ENCODE peak calls at places on chromosomes 4 and X, in four cellular contexts. H, M, J and I are unnamed samples.

GRCh38 chr4:89839558-89839957 is 2.6 kb upstream of the SNCA start:
- DNase-seq in H (no peak), M (no peak), J (no peak), I (no peak)

GRCh38 chrX:109839694-109840358 is 106.8 kb upstream of the ACSL4 start:
- DNase-seq in M (no peak), H (peak), J (no peak), I (peak)

GRCh38 chr4:7377223-7377865 is 57.4 kb downstream of the PSAPL1 start:
- DNase-seq in H (no peak), J (peak), M (no peak), I (no peak)

GRCh38 chrX:132022115-132022862 is 813 bp upstream of the STK26 start:
- DNase-seq in J (peak), H (peak), M (no peak), I (peak)

GRCh38 chr4:169492436-169493163 is 119.8 kb downstream of the NEK1 start:
- DNase-seq in J (peak), H (peak), M (peak), I (peak)

GRCh38 chrX:19372170-19373033 is 28.7 kb downstream of the PDHA1 start:
- DNase-seq in M (no peak), J (peak), H (peak), I (peak)

GRCh38 chrX:138709886-138710285 is 1.6 kb downstream of the FGF13 start:
- DNase-seq in J (no peak), M (no peak), H (no peak), I (peak)

GRCh38 chrX:39613508-39613921 is 484.2 kb downstream of the BCOR start:
- DNase-seq in H (no peak), J (peak), M (no peak), I (peak)

GRCh38 chrX:17546356-17546755 is 171.4 kb downstream of the NHS start:
- DNase-seq in H (no peak), M (no peak), J (no peak), I (no peak)

GRCh38 chr4:122830392-122831095 is 3.9 kb downstream of the FGF2 start:
- DNase-seq in H (no peak), M (no peak), J (no peak), I (no peak)

GRCh38 chr4:6855692-6856297 is 53.8 kb upstream of the TBC1D14 start:
- DNase-seq in M (peak), J (no peak), H (peak), I (no peak)

GRCh38 chrX:51894697-51895336 is 1.4 kb downstream of the MAGED1 start:
- DNase-seq in H (no peak), J (peak), M (no peak), I (peak)

GRCh38 chr4:10097906-10098769 is 18.5 kb downstream of the WDR1 start:
- DNase-seq in J (no peak), M (no peak), H (no peak), I (no peak)

GRCh38 chrX:11509786-11510185 is 155.9 kb downstream of the ARHGAP6 start:
- DNase-seq in H (no peak), M (no peak), J (no peak), I (no peak)

GRCh38 chr4:81896936-81897335 is 425.2 kb upstream of the RASGEF1B start:
- DNase-seq in H (no peak), M (no peak), J (no peak), I (no peak)

GRCh38 chr4:116357758-116358157 is 727.6 kb downstream of the TRAM1L1 start:
- DNase-seq in H (no peak), M (no peak), J (no peak), I (no peak)

GRCh38 chr4:75895744-75896314 is 6.4 kb downstream of the PPEF2 start:
- DNase-seq in M (no peak), J (peak), H (peak), I (no peak)

GRCh38 chr4:15682340-15682725 is 706 bp downstream of the FAM200B start:
- DNase-seq in H (no peak), J (no peak), M (no peak), I (no peak)

DNA sequence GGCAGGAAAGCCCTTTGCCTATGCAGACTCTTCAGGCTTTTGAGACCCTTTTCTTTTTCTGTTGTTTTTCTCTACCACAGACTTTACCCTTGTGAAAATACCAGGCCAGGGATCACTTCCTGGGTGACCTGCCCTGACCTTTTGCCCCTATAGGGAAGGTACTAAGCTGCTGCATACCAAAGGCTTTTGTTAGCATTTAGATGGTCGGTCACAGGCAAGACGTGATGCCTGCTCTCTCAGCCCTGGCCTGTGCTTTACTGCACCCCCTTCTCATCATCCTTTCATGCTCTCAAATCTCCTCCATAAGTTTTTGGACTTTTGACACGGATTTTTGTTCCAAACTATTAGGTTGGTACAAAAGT is 98.2 kb downstream of the ARHGAP10 start:
- DNase-seq in H (no peak), M (no peak), J (no peak), I (no peak)
- TF ChIP-seq USF1 in H (no peak), M (no peak), J (no peak), I (no peak)

GRCh38 chr4:184355111-184355604 is 119.2 kb downstream of the IRF2 start:
- DNase-seq in J (peak), M (peak), H (peak), I (no peak)
- TF ChIP-seq USF1 in J (no peak), M (no peak), H (no peak), I (no peak)

GRCh38 chrX:124736553-124737240 is 390.3 kb downstream of the SH2D1A start:
- DNase-seq in H (no peak), M (no peak), J (no peak), I (peak)
- TF ChIP-seq USF1 in H (no peak), M (no peak), J (no peak), I (no peak)

DNA sequence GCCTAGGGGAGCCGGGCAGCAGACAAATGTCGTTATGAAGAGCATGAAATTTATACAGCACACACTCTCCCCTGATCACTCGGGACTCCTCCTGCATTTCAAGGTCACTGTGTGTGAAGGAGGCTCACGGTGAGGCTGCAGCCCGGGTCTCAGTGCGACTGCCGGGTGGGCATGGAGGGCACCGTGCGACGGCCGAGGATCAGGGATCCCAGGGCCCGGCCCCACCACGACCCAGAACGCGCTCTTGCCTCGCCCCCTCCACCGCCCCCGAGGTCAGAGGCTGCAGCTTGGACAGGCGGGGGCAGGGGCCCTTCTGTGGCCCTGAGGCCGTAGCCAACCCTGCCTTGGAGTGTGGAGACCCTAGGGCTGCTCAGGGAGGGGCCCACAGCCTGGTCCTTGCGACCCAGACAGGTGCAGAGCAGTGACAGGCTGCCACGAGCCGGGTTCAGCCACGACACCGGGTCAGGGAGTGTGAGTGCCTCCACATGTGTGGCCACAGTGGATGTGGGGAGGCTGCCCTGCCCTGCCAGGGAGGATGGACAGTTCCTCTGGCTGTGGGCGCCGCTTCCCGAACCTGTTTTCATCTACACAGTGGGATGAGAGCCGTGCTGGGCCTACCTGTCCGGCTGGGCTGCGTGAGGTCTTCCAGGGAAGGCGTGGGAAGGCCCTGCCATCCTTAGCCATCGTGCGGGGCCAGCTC is 89.3 kb upstream of the NKX1-1 start:
- DNase-seq in H (no peak), J (peak), M (no peak), I (peak)
- TF ChIP-seq USF1 in H (no peak), J (no peak), M (no peak), I (no peak)

GRCh38 chr4:5706486-5707290 is 1.7 kb downstream of the EVC2 start:
- DNase-seq in H (no peak), J (no peak), M (no peak), I (no peak)
- TF ChIP-seq USF1 in H (no peak), J (no peak), M (no peak), I (no peak)

DNA sequence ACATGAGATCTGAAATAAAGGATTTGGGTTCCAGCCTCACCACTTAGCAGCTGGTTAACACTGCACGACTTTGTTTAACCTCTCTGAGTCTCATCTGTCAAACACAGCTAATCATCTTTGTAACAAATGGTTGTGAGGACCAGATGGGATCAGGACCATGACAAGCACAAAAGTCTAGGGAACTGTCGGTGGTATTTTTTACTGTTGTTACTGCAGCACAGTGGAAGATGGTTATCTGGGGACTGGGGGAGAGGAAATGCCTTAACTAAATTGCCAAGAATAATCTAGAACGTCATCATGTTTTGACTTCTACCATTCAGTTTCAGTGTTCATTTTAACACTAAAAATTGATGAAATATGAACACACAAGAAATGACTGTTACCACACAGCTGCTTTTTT is 99.5 kb downstream of the ADGRA3 start:
- DNase-seq in H (no peak), M (no peak), J (no peak), I (no peak)
- TF ChIP-seq USF1 in H (no peak), M (no peak), J (no peak), I (no peak)

GRCh38 chrX:747176-747575 is 116.6 kb downstream of the SHOX start:
- DNase-seq in J (no peak), M (no peak), H (no peak), I (no peak)
- TF ChIP-seq USF1 in J (no peak), M (no peak), H (no peak), I (no peak)